ENCODE peak calls at places on chromosome 18, in seven cellular contexts. N, J, G, C, Y, H and I are unnamed samples.
A peak's percentile ranks its signal among the peaks of the same experiment; 100 is the strongest.

GRCh38 chr18:31954349-31954748 is 11.4 kb upstream of the TRAPPC8 start:
- DNase-seq in N (peak; percentile 30), J (peak; percentile 91), G (no peak), C (peak; percentile 47), Y (no peak), H (no peak), I (no peak)

GRCh38 chr18:79317718-79318117 is 78.0 kb upstream of the NFATC1 start:
- DNase-seq in N (no peak), J (no peak), G (peak; percentile 14), C (no peak), Y (peak; percentile 37), H (no peak), I (no peak)

GRCh38 chr18:79259218-79259617 is 136.5 kb upstream of the NFATC1 start:
- DNase-seq in N (no peak), J (no peak), G (no peak), C (no peak), Y (no peak), H (no peak), I (no peak)

GRCh38 chr18:79366177-79367094 is 29.3 kb upstream of the NFATC1 start:
- DNase-seq in N (no peak), J (no peak), G (no peak), C (no peak), Y (no peak), H (no peak), I (no peak)

GRCh38 chr18:12079504-12080237 is 14.0 kb upstream of the ANKRD62 start:
- DNase-seq in N (peak; percentile 58), J (peak; percentile 24), G (no peak), C (no peak), Y (peak; percentile 81), H (no peak), I (no peak)

GRCh38 chr18:12254137-12254819 is at the start of gene CIDEA:
- DNase-seq in N (no peak), J (no peak), G (peak; percentile 58), C (no peak), Y (peak; percentile 43), H (no peak), I (no peak)

GRCh38 chr18:33316146-33316587 is 124.4 kb downstream of the CCDC178 start:
- DNase-seq in N (no peak), J (no peak), G (no peak), C (no peak), Y (no peak), H (no peak), I (no peak)

GRCh38 chr18:72675394-72675793 is 131.3 kb upstream of the CBLN2 start:
- DNase-seq in N (no peak), J (no peak), G (no peak), C (no peak), Y (no peak), H (no peak), I (no peak)

GRCh38 chr18:36724591-36725001 is 104.2 kb downstream of the TPGS2 start:
- DNase-seq in N (no peak), J (no peak), G (no peak), C (no peak), Y (peak; percentile 13), H (no peak), I (no peak)

GRCh38 chr18:64110692-64111480 is 38.0 kb downstream of the LINC00305 start:
- DNase-seq in N (no peak), J (peak; percentile 65), G (no peak), C (no peak), Y (peak; percentile 8), H (no peak), I (no peak)

GRCh38 chr18:31040982-31041345 is 1.6 kb downstream of the DSC3 start:
- DNase-seq in N (no peak), J (peak; percentile 73), G (no peak), C (peak; percentile 27), Y (no peak), H (no peak), I (peak; percentile 13)

GRCh38 chr18:54209471-54210180 is 14.8 kb downstream of the MBD2 start:
- DNase-seq in N (no peak), J (no peak), G (no peak), C (no peak), Y (no peak), H (no peak), I (peak; percentile 32)

GRCh38 chr18:48514786-48515185 is 24.0 kb upstream of the CTIF start:
- DNase-seq in N (no peak), J (no peak), G (peak; percentile 18), C (no peak), Y (no peak), H (no peak), I (no peak)

GRCh38 chr18:70291295-70291574 is 2.4 kb downstream of the SOCS6 start:
- DNase-seq in N (no peak), J (no peak), G (no peak), C (no peak), Y (no peak), H (no peak), I (no peak)

DNA sequence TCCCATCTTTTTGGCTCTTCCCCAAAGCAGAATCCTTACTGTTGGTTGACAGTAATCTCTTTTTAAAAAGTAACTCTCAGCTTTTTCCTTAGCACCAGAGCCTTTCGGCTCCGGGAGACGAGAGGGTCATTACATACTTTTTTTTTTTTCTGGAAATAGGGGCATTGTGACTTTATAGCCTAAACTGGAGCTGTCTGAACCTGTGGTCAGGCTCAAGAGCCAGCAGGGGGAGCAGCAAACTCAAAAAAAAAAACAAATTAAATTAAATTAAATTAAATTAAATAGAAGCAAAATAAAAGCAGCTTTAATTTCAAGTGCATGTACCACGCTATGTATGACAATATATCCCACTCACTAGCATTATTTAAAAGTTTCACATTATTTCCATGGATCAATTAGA is 156.6 kb downstream of the DTNA start:
- DNase-seq in N (no peak), J (peak; percentile 19), G (peak; percentile 11), C (no peak), Y (no peak), H (no peak), I (no peak)
- TF ChIP-seq CTCF in N (peak; percentile 19), J (peak; percentile 48), G (peak; percentile 54), C (no peak), Y (no peak), H (peak; percentile 20), I (no peak)

DNA sequence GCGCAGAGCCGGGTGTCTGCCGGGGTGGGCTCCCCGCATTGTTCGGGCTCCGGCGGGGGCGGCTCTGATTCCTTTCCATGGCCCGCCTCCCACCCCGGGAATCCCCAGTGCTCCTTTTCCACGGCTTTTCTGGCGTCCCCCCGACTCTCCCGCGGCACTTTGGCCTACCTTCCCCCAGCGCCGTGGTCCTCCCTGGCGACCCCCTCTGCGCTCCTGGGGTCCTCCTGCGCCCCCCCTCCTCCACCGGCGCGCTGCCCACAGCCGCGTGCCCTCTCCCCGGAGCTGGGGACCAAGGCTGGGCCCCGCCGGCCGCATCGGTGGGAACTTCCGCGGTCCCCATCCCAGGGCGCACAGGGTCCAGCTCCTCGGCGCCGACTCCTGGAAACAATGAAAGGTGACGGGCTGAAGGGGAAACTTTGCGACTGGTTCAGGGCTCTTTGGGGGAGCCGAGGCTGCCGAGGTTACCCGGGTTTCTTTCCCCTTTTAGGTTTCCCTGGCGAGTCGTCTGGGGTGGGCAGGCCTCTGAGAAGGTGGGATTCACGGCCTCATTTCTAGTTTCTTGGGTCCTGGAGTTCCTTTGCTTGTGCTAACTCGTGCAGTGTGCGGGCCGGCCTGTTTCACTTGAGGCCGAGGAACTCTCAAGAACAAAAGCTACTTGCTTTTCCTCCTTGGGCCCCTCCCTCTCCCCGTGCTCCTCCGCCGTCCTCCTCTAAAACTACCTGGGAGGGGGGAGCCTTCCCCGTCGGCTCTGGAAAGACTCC is 2.2 kb downstream of the TGIF1 start:
- DNase-seq in N (peak; percentile 55), J (peak; percentile 61), G (peak; percentile 76), C (peak; percentile 53), Y (peak; percentile 82), H (no peak), I (peak; percentile 17)
- TF ChIP-seq CTCF in N (no peak), J (no peak), G (no peak), C (no peak), Y (peak; percentile 8), H (no peak), I (no peak)

DNA sequence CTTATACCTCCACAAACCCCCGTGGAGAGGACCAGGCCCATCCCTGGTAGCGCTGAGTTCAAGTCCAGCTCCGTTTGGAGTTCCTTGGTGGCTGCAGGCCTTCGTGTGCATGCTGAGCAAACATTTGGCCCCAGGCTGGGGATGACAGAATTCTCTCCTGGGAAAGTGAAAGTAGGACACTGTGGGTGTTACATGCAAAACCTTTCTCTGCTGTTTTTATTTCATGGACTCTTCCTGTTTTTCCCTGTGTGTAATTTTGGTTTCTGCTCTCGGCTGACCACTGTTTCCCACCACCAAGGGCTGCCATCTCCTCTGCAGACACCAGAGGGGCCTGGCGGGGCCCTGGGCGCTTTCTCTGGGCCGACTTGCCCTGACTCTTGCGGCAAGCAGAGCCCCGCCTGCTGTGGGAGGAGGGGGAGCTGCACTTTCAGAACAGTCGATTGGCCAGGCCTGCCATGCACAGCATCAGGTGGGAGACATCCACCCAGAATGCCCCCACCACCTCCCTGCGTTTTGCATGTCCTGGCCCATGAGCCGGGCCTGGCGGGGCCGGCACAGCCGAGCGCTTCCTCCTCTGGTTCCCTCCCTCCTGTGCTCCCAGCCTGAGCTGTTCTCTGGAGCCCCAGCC is 102.4 kb downstream of the CABLES1 start:
- DNase-seq in N (no peak), J (no peak), G (no peak), C (no peak), Y (peak; percentile 60), H (peak; percentile 64), I (peak; percentile 72)
- TF ChIP-seq CTCF in N (no peak), J (no peak), G (no peak), C (no peak), Y (peak; percentile 14), H (no peak), I (peak; percentile 11)

DNA sequence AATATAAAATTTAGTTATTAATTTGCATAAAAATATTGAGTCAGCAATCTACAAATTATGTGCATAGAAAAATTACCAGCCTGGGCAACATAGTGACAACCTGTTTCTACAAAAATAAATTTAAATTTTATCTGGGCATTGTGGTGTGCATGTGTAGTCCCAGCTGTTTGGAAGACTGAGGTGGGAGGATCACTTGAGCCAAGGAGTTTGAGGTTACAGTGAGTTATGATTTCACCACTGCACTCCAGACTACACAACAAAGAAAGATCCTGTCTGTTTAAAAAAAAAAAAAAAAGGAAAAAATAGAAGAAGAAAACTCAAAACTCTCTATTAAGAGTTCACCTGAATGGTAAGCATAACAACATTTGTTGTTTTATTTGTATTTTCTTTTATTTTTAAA is 1048.4 kb upstream of the CDH2 start:
- DNase-seq in N (no peak), J (no peak), G (no peak), C (no peak), Y (no peak), H (no peak), I (no peak)
- TF ChIP-seq CTCF in N (no peak), J (no peak), G (no peak), C (no peak), Y (no peak), H (no peak), I (no peak)

DNA sequence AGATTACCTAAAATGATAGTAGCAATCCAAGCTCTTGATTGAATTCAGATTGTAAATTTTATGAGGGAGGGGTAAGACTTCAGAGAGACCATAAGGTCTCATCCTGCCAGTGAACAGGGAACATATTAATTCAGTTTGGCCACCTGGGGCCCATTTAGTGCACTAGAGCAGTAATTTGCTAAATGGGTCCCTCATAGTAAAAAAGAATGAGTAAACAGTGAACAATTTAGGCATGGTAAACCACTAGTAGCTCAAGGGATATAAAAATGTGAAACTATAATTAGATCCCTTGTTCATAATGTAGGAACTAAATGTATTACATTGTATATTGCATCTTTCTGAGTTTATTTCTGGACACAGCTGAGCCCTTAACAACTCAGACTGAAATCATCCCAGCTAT is 4.9 kb upstream of the PHLPP1 start:
- DNase-seq in N (no peak), J (no peak), G (peak; percentile 53), C (no peak), Y (no peak), H (no peak), I (no peak)
- TF ChIP-seq CTCF in N (no peak), J (no peak), G (no peak), C (no peak), Y (no peak), H (no peak), I (no peak)